ENCODE peak calls at places on chromosomes 2 and 18, in four cellular contexts. One of them, this sample, is unnamed.

GRCh38 chr2:98376301-98376945 is 30.2 kb downstream of the CNGA3 start:
- DNase-seq in IMR-90: no peak
- DNase-seq in H9: no peak
- DNase-seq in H1: peak
- DNase-seq in this sample: no peak

GRCh38 chr2:169159686-169160085 is 90.3 kb downstream of the DHRS9 start:
- DNase-seq in IMR-90: no peak
- DNase-seq in H9: no peak
- DNase-seq in H1: no peak
- DNase-seq in this sample: no peak

GRCh38 chr2:11582526-11583202 is 48.8 kb downstream of the GREB1 start:
- DNase-seq in IMR-90: peak
- DNase-seq in H9: peak
- DNase-seq in H1: peak
- DNase-seq in this sample: peak

GRCh38 chr2:166651080-166651675 is 157.1 kb upstream of the SCN7A start:
- DNase-seq in IMR-90: peak
- DNase-seq in H9: no peak
- DNase-seq in H1: no peak
- DNase-seq in this sample: peak

GRCh38 chr2:127176371-127177311 is 43.5 kb downstream of the CYP27C1 start:
- DNase-seq in IMR-90: peak
- DNase-seq in H9: no peak
- DNase-seq in H1: no peak
- DNase-seq in this sample: no peak

GRCh38 chr2:98468621-98469236 is 24.1 kb downstream of the INPP4A start:
- DNase-seq in IMR-90: peak
- DNase-seq in H9: no peak
- DNase-seq in H1: no peak
- DNase-seq in this sample: no peak

GRCh38 chr2:64624108-64624610 is 29.6 kb downstream of the SERTAD2 start:
- DNase-seq in IMR-90: no peak
- DNase-seq in H9: no peak
- DNase-seq in H1: peak
- DNase-seq in this sample: no peak

GRCh38 chr18:24160086-24160485 is 21.2 kb downstream of the CABYR start:
- DNase-seq in IMR-90: no peak
- DNase-seq in H9: no peak
- DNase-seq in H1: no peak
- DNase-seq in this sample: no peak

GRCh38 chr2:6823111-6823510 is 42.6 kb downstream of the CMPK2 start:
- DNase-seq in IMR-90: peak
- DNase-seq in H9: no peak
- DNase-seq in H1: no peak
- DNase-seq in this sample: no peak

GRCh38 chr2:99066602-99067001 is 74.9 kb upstream of the C2orf15 start:
- DNase-seq in IMR-90: peak
- DNase-seq in H9: no peak
- DNase-seq in H1: no peak
- DNase-seq in this sample: peak

GRCh38 chr18:24234330-24234729 is 95.5 kb downstream of the CABYR start:
- DNase-seq in IMR-90: no peak
- DNase-seq in H9: no peak
- DNase-seq in H1: no peak
- DNase-seq in this sample: no peak

GRCh38 chr18:23484783-23485182 is 18.5 kb upstream of the RMC1 start:
- DNase-seq in IMR-90: no peak
- DNase-seq in H9: no peak
- DNase-seq in H1: no peak
- DNase-seq in this sample: no peak

GRCh38 chr2:134206029-134206428 is 47.8 kb upstream of the MGAT5 start:
- DNase-seq in IMR-90: no peak
- DNase-seq in H9: no peak
- DNase-seq in H1: no peak
- DNase-seq in this sample: peak

GRCh38 chr2:227626580-227627151 is 9.4 kb downstream of the SCYGR4 start:
- DNase-seq in IMR-90: peak
- DNase-seq in H9: no peak
- DNase-seq in H1: no peak
- DNase-seq in this sample: no peak

GRCh38 chr2:133652407-133652806 is 84.1 kb upstream of the NCKAP5 start:
- DNase-seq in IMR-90: peak
- DNase-seq in H9: no peak
- DNase-seq in H1: no peak
- DNase-seq in this sample: no peak

GRCh38 chr2:138502253-138503086 is 900 bp downstream of the SPOPL start:
- DNase-seq in IMR-90: no peak
- DNase-seq in H9: no peak
- DNase-seq in H1: no peak
- DNase-seq in this sample: peak

GRCh38 chr2:226184940-226185575 is 614.6 kb downstream of the IRS1 start:
- DNase-seq in IMR-90: peak
- DNase-seq in H9: no peak
- DNase-seq in H1: no peak
- DNase-seq in this sample: no peak

GRCh38 chr18:78810706-78811105 is 168.9 kb upstream of the SALL3 start:
- DNase-seq in IMR-90: no peak
- DNase-seq in H9: no peak
- DNase-seq in H1: no peak
- DNase-seq in this sample: no peak

GRCh38 chr2:12718662-12719399 is 2.1 kb downstream of the TRIB2 start:
- DNase-seq in IMR-90: no peak
- DNase-seq in H9: peak
- DNase-seq in H1: peak
- DNase-seq in this sample: peak

GRCh38 chr2:235302263-235302662 is 191.6 kb upstream of the AGAP1 start:
- DNase-seq in IMR-90: no peak
- DNase-seq in H9: no peak
- DNase-seq in H1: no peak
- DNase-seq in this sample: no peak

GRCh38 chr2:226446406-226447001 is 353.1 kb downstream of the IRS1 start:
- DNase-seq in IMR-90: peak
- DNase-seq in H9: no peak
- DNase-seq in H1: no peak
- DNase-seq in this sample: no peak

GRCh38 chr2:170530284-170530745 is 184.8 kb upstream of the SP5 start:
- DNase-seq in IMR-90: peak
- DNase-seq in H9: peak
- DNase-seq in H1: peak
- DNase-seq in this sample: peak

GRCh38 chr18:48540329-48541025 is 1.6 kb downstream of the CTIF start:
- DNase-seq in IMR-90: peak
- DNase-seq in H9: peak
- DNase-seq in H1: peak
- DNase-seq in this sample: peak

GRCh38 chr18:80109676-80110078 is 615 bp downstream of the ADNP2 start:
- DNase-seq in IMR-90: peak
- DNase-seq in H9: peak
- DNase-seq in H1: peak
- DNase-seq in this sample: peak

GRCh38 chr2:69138793-69139510 is 126.0 kb downstream of the ANTXR1 start:
- DNase-seq in IMR-90: peak
- DNase-seq in H9: no peak
- DNase-seq in H1: no peak
- DNase-seq in this sample: peak

DNA sequence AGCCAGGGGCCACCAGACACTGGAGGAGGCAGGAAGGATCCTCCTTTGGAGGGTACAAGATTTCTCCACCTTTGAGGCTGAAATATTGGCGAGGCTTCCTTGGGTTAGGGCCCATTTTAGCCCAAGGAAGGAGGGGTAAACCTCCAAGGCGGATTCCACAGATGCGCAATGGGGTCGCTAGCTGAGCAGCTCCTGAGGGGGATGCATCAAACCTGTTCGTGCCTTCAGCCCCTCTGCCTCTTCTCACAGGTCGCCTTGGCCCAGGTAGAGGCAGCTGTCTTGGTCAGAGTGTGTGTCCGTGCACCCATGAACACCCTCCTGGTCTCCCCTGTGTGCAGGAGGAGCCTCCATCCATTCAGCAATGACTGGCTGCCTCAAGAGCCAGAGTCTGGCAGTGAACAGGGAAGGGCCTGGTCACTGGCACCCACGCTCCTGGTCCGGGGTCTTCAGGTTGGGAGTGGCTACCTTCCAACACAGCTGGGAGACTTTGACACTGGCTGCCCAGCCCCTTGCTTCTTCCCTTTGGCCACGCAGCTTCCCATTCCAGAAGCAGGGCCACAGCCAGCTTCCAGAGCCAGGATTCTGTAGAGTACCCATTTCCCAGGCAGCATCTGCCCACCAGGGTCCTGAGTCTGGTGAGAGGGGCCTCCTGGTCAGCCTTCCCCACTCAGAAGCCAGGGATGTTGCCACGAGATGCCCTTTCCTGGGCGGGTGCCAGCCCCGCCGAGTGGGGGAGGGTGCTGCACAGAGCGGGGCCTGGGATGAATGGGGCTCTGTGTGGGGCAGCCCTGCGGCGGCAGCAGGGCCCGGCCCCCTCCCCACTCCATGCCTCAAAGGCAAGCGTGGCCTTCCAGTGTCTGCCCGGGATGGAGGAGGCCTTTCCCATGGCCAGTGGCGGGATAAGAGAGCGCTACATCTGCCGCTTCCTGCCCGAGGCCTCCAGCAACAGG is 95.8 kb upstream of the GPC1 start:
- DNase-seq in IMR-90: no peak
- DNase-seq in H9: peak
- DNase-seq in H1: no peak
- DNase-seq in this sample: no peak
- H4K5ac ChIP-seq in IMR-90: no peak
- H4K5ac ChIP-seq in H9: no peak
- H4K5ac ChIP-seq in H1: no peak
- H4K5ac ChIP-seq in this sample: no peak

GRCh38 chr2:207423886-207424285 is 105.9 kb upstream of the CREB1 start:
- DNase-seq in IMR-90: peak
- DNase-seq in H9: no peak
- DNase-seq in H1: no peak
- DNase-seq in this sample: no peak
- H4K5ac ChIP-seq in IMR-90: no peak
- H4K5ac ChIP-seq in H9: no peak
- H4K5ac ChIP-seq in H1: no peak
- H4K5ac ChIP-seq in this sample: no peak

GRCh38 chr2:62410015-62410453 is 96.0 kb downstream of the TMEM17 start:
- DNase-seq in IMR-90: no peak
- DNase-seq in H9: no peak
- DNase-seq in H1: no peak
- DNase-seq in this sample: peak
- H4K5ac ChIP-seq in IMR-90: no peak
- H4K5ac ChIP-seq in H9: no peak
- H4K5ac ChIP-seq in H1: no peak
- H4K5ac ChIP-seq in this sample: no peak

GRCh38 chr18:70499218-70499691 is 210.4 kb downstream of the SOCS6 start:
- DNase-seq in IMR-90: no peak
- DNase-seq in H9: peak
- DNase-seq in H1: peak
- DNase-seq in this sample: peak

GRCh38 chr18:70501358-70501757 is 212.5 kb downstream of the SOCS6 start:
- DNase-seq in IMR-90: no peak
- DNase-seq in H9: no peak
- DNase-seq in H1: no peak
- DNase-seq in this sample: no peak

GRCh38 chr18:70500748-70501147 is 211.9 kb downstream of the SOCS6 start:
- DNase-seq in IMR-90: no peak
- DNase-seq in H9: no peak
- DNase-seq in H1: no peak
- DNase-seq in this sample: no peak

GRCh38 chr18:70503060-70503459 is 214.2 kb downstream of the SOCS6 start:
- DNase-seq in IMR-90: no peak
- DNase-seq in H9: no peak
- DNase-seq in H1: no peak
- DNase-seq in this sample: no peak
- H4K5ac ChIP-seq in IMR-90: no peak
- H4K5ac ChIP-seq in H9: no peak
- H4K5ac ChIP-seq in H1: no peak
- H4K5ac ChIP-seq in this sample: no peak

DNA sequence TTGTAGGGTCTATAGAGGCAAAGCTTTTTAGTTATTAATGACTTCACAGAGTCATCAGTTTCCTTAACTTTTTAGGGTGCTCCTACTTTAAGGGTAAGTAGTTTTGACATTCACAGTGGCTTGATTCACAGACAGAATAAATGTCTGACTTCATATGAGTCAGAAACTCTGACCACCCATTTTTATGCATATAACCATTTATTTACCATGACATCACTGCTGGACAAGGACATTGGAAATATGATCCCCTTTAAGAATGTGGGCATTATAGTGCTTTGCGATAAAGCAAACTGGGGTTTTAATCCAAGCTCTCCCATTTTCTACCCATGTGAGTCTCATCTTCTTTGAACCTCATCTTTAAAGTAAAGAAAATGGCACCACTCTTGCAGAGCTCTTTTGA is 162.0 kb upstream of the MC4R start:
- DNase-seq in IMR-90: peak
- DNase-seq in H9: no peak
- DNase-seq in H1: no peak
- DNase-seq in this sample: no peak
- H4K5ac ChIP-seq in IMR-90: no peak
- H4K5ac ChIP-seq in H9: no peak
- H4K5ac ChIP-seq in H1: no peak
- H4K5ac ChIP-seq in this sample: no peak

This sample was measured in mesendoderm.